ENCODE peak calls at places on chromosomes 2 and 18, in eight cellular contexts. F is endothelial cell, A is nephron progenitor cell, V is WTC11, X is dorsolateral prefrontal cortex, K is cardiac muscle cell, S is AG09319, P is thyroid gland. R is an unnamed sample.

GRCh38 chr18:62999392-62999791 is 284.1 kb downstream of the PHLPP1 start:
- DNase-seq in V (no peak), S (peak), A (no peak), F (no peak), P (peak), X (no peak), K (no peak), R (no peak)

GRCh38 chr2:9168851-9169250 is 37.8 kb upstream of the ASAP2 start:
- DNase-seq in A (no peak), X (no peak), K (no peak), S (no peak), F (no peak), V (no peak), P (no peak), R (no peak)

GRCh38 chr2:241976296-241976695 is 106.8 kb downstream of the RTP5 start:
- DNase-seq in X (peak), V (no peak), S (no peak), K (no peak), P (no peak), F (no peak), A (no peak), R (no peak)

GRCh38 chr2:96369186-96369585 is 33.6 kb downstream of the NCAPH start:
- DNase-seq in K (no peak), V (no peak), X (no peak), S (no peak), A (no peak), F (no peak), P (no peak), R (no peak)

GRCh38 chr2:11748018-11748860 is 1.8 kb downstream of the LPIN1 start:
- DNase-seq in S (no peak), P (no peak), K (no peak), F (no peak), V (no peak), X (no peak), A (no peak), R (no peak)

GRCh38 chr2:149119358-149119757 is 80.9 kb downstream of the LYPD6B start:
- DNase-seq in S (no peak), K (no peak), V (no peak), A (no peak), X (no peak), F (no peak), P (no peak), R (no peak)

GRCh38 chr2:122001441-122001874 is 246.0 kb downstream of the TSN start:
- DNase-seq in S (no peak), A (no peak), K (no peak), V (no peak), X (no peak), P (no peak), F (no peak), R (no peak)

GRCh38 chr2:201879986-201880385 is 73.6 kb downstream of the CDK15 start:
- DNase-seq in F (no peak), V (no peak), S (no peak), X (no peak), K (no peak), A (no peak), P (no peak), R (no peak)

GRCh38 chr2:159614534-159615186 is 1.7 kb downstream of the BAZ2B start:
- DNase-seq in V (no peak), S (no peak), A (no peak), K (no peak), X (no peak), P (no peak), F (no peak), R (no peak)

GRCh38 chr2:64212801-64213321 is 68.6 kb upstream of the PELI1 start:
- DNase-seq in V (no peak), S (no peak), K (no peak), P (no peak), F (no peak), X (no peak), A (no peak), R (no peak)

GRCh38 chr2:232896700-232897385 is 26.8 kb downstream of the SNORC start:
- DNase-seq in S (no peak), X (no peak), P (no peak), F (no peak), V (no peak), A (no peak), K (no peak), R (no peak)

GRCh38 chr2:28415010-28415409 is 22.4 kb downstream of the FOSL2 start:
- DNase-seq in P (no peak), A (no peak), X (peak), V (no peak), S (no peak), F (no peak), K (no peak), R (peak)

GRCh38 chr2:164644036-164644700 is 22.9 kb upstream of the GRB14 start:
- DNase-seq in K (no peak), V (no peak), X (no peak), F (no peak), A (no peak), P (peak), S (no peak), R (no peak)

GRCh38 chr2:186734957-186735734 is 41.3 kb downstream of the FAM171B start:
- DNase-seq in K (no peak), X (no peak), F (no peak), V (no peak), P (no peak), S (no peak), A (no peak), R (no peak)

GRCh38 chr18:55406374-55407045 is 181.5 kb downstream of the TCF4 start:
- DNase-seq in K (no peak), F (no peak), X (peak), A (no peak), V (no peak), P (no peak), S (no peak), R (no peak)

GRCh38 chr2:129458451-129458850 is 521.0 kb upstream of the RAB6C start:
- DNase-seq in V (no peak), S (no peak), F (no peak), K (no peak), X (no peak), A (peak), P (no peak), R (no peak)

GRCh38 chr2:39243469-39244123 is at the start of gene CDKL4:
- DNase-seq in X (peak), A (no peak), K (no peak), S (no peak), F (no peak), P (no peak), V (peak), R (no peak)

GRCh38 chr18:45320724-45321123 is 294.6 kb upstream of the SLC14A2 start:
- DNase-seq in V (no peak), S (no peak), P (no peak), K (no peak), F (no peak), X (no peak), A (no peak), R (no peak)

GRCh38 chr18:79067611-79068010 is 1.6 kb upstream of the ATP9B start:
- DNase-seq in V (no peak), K (no peak), F (no peak), A (no peak), P (no peak), X (no peak), S (no peak), R (no peak)

GRCh38 chr18:36025025-36025424 is 42.3 kb downstream of the RPRD1A start:
- DNase-seq in A (no peak), K (no peak), X (no peak), P (no peak), S (no peak), V (no peak), F (no peak), R (no peak)

GRCh38 chr2:26345284-26345553 is 724 bp upstream of the SELENOI start:
- DNase-seq in F (no peak), S (no peak), A (no peak), V (no peak), X (no peak), K (no peak), P (no peak), R (no peak)

GRCh38 chr2:41994177-41994576 is 53.6 kb upstream of the PKDCC start:
- DNase-seq in F (no peak), P (no peak), X (no peak), V (no peak), A (no peak), S (peak), K (no peak), R (no peak)

GRCh38 chr2:38374978-38375377 is 2.1 kb downstream of the ATL2 start:
- DNase-seq in A (no peak), S (no peak), K (peak), P (no peak), V (no peak), X (no peak), F (no peak), R (no peak)

GRCh38 chr18:55588001-55588875 is at the start of gene TCF4:
- DNase-seq in V (peak), P (peak), K (peak), S (no peak), X (peak), F (peak), A (peak), R (no peak)

GRCh38 chr2:16190446-16191270 is 250.3 kb downstream of the MYCN start:
- DNase-seq in S (no peak), V (no peak), A (no peak), K (no peak), P (no peak), X (no peak), F (no peak), R (no peak)

GRCh38 chr2:113861740-113862139 is 28.1 kb upstream of the ACTR3 start:
- DNase-seq in A (no peak), F (no peak), K (no peak), X (no peak), S (no peak), V (no peak), P (no peak), R (no peak)

GRCh38 chr18:471701-472100 is 28.8 kb downstream of the COLEC12 start:
- DNase-seq in F (no peak), X (no peak), S (no peak), K (no peak), P (no peak), A (no peak), V (no peak), R (no peak)

GRCh38 chr18:61891271-61891670 is 1.5 kb downstream of the RNF152 start:
- DNase-seq in K (no peak), P (no peak), F (no peak), S (no peak), A (no peak), X (no peak), V (no peak), R (no peak)

GRCh38 chr18:61993831-61994230 is 101.0 kb upstream of the RNF152 start:
- DNase-seq in P (no peak), A (no peak), S (no peak), F (no peak), V (no peak), X (no peak), K (no peak), R (no peak)

GRCh38 chr2:240324312-240325005 is 111.0 kb upstream of the GPC1 start:
- DNase-seq in V (no peak), A (no peak), S (no peak), X (no peak), K (no peak), P (no peak), F (no peak), R (no peak)

GRCh38 chr2:112712903-112713584 is 7.8 kb upstream of the NT5DC4 start:
- DNase-seq in S (no peak), F (no peak), P (no peak), K (no peak), V (no peak), X (no peak), A (no peak), R (no peak)

GRCh38 chr2:139828011-139828410 is 1047.8 kb upstream of the NXPH2 start:
- DNase-seq in A (no peak), X (no peak), V (no peak), F (no peak), S (no peak), K (no peak), P (no peak), R (no peak)

GRCh38 chr2:177147093-177147694 is 65.4 kb upstream of the HNRNPA3 start:
- DNase-seq in P (no peak), A (no peak), F (no peak), X (no peak), V (no peak), K (peak), S (no peak), R (no peak)

GRCh38 chr2:135742307-135742838 is 718 bp downstream of the UBXN4 start:
- DNase-seq in S (peak), A (peak), V (peak), X (no peak), P (peak), F (no peak), K (peak), R (no peak)

GRCh38 chr18:23881778-23882177 is 132.8 kb upstream of the TTC39C start:
- DNase-seq in F (no peak), X (no peak), S (no peak), P (peak), A (no peak), K (peak), V (no peak), R (no peak)

GRCh38 chr2:171316220-171316619 is 117.6 kb downstream of the METTL8 start:
- DNase-seq in X (no peak), S (no peak), V (peak), F (peak), K (no peak), A (no peak), P (no peak), R (no peak)

DNA sequence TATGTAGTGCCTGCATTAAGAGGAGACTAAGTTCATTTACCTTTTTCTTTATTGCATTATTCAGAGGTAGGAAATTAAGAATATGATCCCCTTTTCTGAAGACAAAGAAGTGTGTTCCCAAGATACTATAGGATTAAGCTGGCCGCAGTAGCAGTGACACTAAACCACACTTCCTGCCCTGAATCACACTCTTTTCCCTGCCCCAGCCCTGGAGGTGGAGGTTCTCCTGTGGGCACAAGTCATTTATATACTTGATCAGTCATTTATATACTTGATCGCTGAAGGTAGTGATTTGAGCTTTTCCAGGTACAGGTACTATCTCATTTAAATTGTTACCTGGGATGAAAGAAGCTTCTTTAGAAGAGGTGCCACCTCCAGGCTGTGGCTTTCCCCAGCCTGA is 78.6 kb downstream of the ARMC9 start:
- DNase-seq in V (no peak), X (no peak), P (no peak), S (no peak), F (no peak), K (no peak), A (no peak), R (no peak)
- TF ChIP-seq CTCF in V (no peak), X (no peak), P (no peak), S (no peak), F (no peak), K (no peak), A (no peak), R (no peak)

DNA sequence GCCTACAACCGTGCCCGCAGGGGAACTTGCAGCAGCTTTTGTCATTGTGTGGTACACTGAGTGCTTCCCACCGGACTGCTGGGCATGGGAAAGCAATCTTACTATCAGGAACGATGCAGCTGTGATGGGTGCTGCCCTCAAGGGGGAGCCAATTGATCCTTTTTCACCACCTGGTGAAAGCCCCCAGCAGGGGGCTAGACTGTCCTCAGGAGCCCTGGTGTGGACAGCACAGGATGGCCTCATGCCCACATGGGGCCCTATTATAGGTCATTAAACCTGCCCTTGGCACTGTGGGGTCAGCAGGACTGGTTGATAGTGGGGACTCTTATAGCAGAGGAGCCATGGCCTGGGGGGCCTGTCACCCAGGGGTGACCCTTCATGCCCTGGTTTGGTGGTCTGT is 172.2 kb downstream of the GLI2 start:
- DNase-seq in F (no peak), X (no peak), A (no peak), K (no peak), S (no peak), V (no peak), P (no peak), R (no peak)
- TF ChIP-seq CTCF in F (no peak), X (no peak), A (no peak), K (peak), S (no peak), V (no peak), P (no peak), R (peak)

GRCh38 chr2:10588911-10589310 is 100.9 kb downstream of the NOL10 start:
- DNase-seq in F (no peak), V (no peak), A (no peak), K (no peak), P (no peak), X (no peak), S (no peak), R (no peak)
- TF ChIP-seq CTCF in F (no peak), V (no peak), A (no peak), K (no peak), P (no peak), X (no peak), S (no peak), R (no peak)

GRCh38 chr2:108927405-108927804 is 61.6 kb downstream of the EDAR start:
- DNase-seq in V (no peak), S (no peak), A (no peak), K (no peak), P (no peak), F (no peak), X (no peak), R (no peak)

GRCh38 chr2:108926561-108927380 is 62.2 kb downstream of the EDAR start:
- DNase-seq in A (no peak), X (no peak), V (no peak), S (no peak), P (no peak), K (no peak), F (no peak), R (no peak)

GRCh38 chr2:108929896-108930425 is 59.1 kb downstream of the EDAR start:
- DNase-seq in F (no peak), A (no peak), V (no peak), K (no peak), P (peak), S (no peak), X (no peak), R (no peak)

GRCh38 chr2:108927936-108928659 is 60.9 kb downstream of the EDAR start:
- DNase-seq in K (peak), X (no peak), S (peak), V (peak), F (peak), P (peak), A (peak), R (no peak)

GRCh38 chr2:108928660-108929377 is 60.2 kb downstream of the EDAR start:
- DNase-seq in V (no peak), P (no peak), A (no peak), S (no peak), K (no peak), F (no peak), X (no peak), R (no peak)
- TF ChIP-seq CTCF in V (no peak), P (no peak), A (peak), S (no peak), K (no peak), F (peak), X (no peak), R (peak)

GRCh38 chr2:205682239-205683021 is at the start of gene NRP2:
- DNase-seq in V (peak), S (no peak), F (peak), A (peak), X (peak), P (peak), K (peak), R (peak)
- TF ChIP-seq CTCF in V (no peak), S (no peak), F (no peak), A (no peak), X (no peak), P (no peak), K (no peak), R (no peak)

DNA sequence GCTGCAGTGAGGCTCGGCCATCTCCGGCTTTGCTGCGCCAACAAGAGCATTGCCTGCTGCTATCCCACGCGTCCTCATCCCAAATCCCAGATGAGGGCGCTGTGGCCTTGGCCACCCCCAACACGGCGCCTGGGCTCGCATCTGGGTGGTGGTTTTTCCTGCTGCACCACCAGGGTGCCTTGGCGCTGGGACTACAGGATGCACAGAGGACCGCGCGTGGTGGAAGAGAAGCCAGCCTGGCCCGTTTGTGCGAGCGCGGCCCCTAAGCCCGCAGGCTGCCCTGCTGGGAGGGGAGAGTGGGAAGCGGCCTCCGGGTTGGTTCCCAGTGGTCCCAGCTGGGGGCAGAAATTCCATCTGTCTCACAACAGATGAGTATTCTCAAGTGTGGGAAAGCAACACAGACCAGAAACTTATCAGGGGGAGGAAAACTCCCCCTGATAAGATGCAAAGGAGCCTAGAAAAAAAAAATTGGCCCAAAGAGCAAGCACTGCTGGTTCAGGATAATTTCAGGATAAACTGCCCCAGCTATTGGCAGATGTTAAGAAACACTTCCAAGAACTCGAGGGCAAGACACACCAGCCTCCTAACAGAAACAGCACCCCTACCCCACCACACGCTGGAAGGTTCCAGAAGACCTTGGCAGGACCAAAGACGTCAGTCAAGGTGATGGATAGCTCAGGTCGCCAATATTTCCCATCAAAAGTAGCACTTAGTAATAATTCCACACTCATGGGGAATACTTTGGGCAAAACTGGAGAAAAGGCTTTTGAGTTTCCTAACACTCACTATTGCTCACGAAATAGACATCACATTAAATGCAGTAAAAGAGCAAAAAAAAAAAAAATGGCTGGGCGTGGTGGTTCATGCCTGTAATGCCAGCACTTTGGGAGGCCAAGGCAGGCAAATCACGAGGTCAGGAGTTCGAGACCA is 152.1 kb downstream of the PXDN start:
- DNase-seq in K (peak), V (peak), X (peak), P (peak), S (no peak), A (peak), F (peak), R (peak)
- TF ChIP-seq CTCF in K (peak), V (peak), X (peak), P (peak), S (peak), A (peak), F (no peak), R (peak)

DNA sequence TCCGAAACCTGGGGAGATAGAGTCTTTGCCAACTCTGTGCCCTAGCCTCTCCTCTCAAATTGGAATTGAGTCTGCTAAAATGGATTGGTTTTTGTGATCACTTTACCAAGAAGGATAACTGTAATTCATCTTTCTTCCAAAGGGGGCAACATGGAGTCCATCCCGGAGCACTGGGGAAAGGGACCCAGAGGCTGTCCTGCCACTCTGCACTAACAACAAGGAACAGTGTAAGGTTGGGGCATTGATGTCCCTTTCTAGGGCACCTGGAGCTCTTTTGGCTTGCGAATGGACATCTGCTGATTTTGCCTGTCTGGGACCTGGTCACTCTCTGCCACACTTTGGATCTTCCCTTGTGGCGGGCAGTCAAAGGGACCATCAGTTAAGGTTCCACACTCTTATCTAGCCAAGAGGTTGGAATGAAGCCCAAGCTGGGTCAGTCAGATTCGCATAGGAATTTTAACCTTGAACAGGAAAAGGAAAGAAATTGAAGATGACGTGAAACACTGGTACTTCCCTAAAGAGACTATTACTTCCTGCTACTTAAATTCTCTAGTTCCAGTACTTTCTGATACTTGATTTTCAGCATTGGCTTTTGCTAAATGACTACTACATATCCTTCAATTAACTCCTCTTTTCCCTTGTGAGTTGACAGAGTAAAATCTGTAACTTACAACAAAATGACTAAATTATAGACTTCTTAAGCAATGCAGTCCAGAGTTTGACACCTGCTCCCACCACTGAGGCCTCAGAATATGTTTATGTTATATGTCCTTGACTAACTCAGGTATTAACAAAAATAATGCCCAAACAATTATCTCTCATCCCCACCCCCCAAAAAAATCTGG is 64.7 kb upstream of the KLF7 start:
- DNase-seq in A (no peak), K (peak), S (no peak), P (no peak), V (peak), F (peak), X (no peak), R (no peak)
- TF ChIP-seq CTCF in A (peak), K (peak), S (peak), P (peak), V (peak), F (peak), X (peak), R (peak)

R was measured in chondrocyte.